ENCODE peak calls at places on chromosome X, in seven cellular contexts. One of them, this sample, is unnamed.

GRCh38 chrX:24242649-24243556 is 71.0 kb downstream of the SUPT20HL2 start:
- DNase-seq in fibroblast of gingiva: peak
- DNase-seq in ACHN: no peak
- DNase-seq in SIG-M5: no peak
- DNase-seq in neural progenitor cell: no peak
- DNase-seq in pons: peak
- DNase-seq in stimulated activated naive CD4-positive, alpha-beta T cell: no peak
- DNase-seq in this sample: no peak

GRCh38 chrX:130575831-130576404 is 174.1 kb downstream of the RBMX2 start:
- DNase-seq in fibroblast of gingiva: peak
- DNase-seq in ACHN: peak
- DNase-seq in SIG-M5: no peak
- DNase-seq in neural progenitor cell: peak
- DNase-seq in pons: peak
- DNase-seq in stimulated activated naive CD4-positive, alpha-beta T cell: no peak
- DNase-seq in this sample: no peak

GRCh38 chrX:37684426-37684825 is 1.2 kb upstream of the XK start:
- DNase-seq in fibroblast of gingiva: peak
- DNase-seq in ACHN: no peak
- DNase-seq in SIG-M5: no peak
- DNase-seq in neural progenitor cell: no peak
- DNase-seq in pons: no peak
- DNase-seq in stimulated activated naive CD4-positive, alpha-beta T cell: no peak
- DNase-seq in this sample: no peak

GRCh38 chrX:104254442-104255115 is at the start of gene ESX1:
- DNase-seq in fibroblast of gingiva: no peak
- DNase-seq in ACHN: no peak
- DNase-seq in SIG-M5: no peak
- DNase-seq in neural progenitor cell: peak
- DNase-seq in pons: no peak
- DNase-seq in stimulated activated naive CD4-positive, alpha-beta T cell: no peak
- DNase-seq in this sample: no peak

GRCh38 chrX:62931625-62932024 is 419.5 kb downstream of the SPIN4 start:
- DNase-seq in fibroblast of gingiva: no peak
- DNase-seq in ACHN: no peak
- DNase-seq in SIG-M5: no peak
- DNase-seq in neural progenitor cell: no peak
- DNase-seq in pons: no peak
- DNase-seq in stimulated activated naive CD4-positive, alpha-beta T cell: no peak
- DNase-seq in this sample: no peak

GRCh38 chrX:152245231-152245630 is 106.9 kb upstream of the MAGEA10 start:
- DNase-seq in fibroblast of gingiva: no peak
- DNase-seq in ACHN: no peak
- DNase-seq in SIG-M5: no peak
- DNase-seq in neural progenitor cell: no peak
- DNase-seq in pons: no peak
- DNase-seq in stimulated activated naive CD4-positive, alpha-beta T cell: no peak
- DNase-seq in this sample: no peak

GRCh38 chrX:47573334-47574095 is 8.7 kb upstream of the TIMP1 start:
- DNase-seq in fibroblast of gingiva: peak
- DNase-seq in ACHN: no peak
- DNase-seq in SIG-M5: no peak
- DNase-seq in neural progenitor cell: peak
- DNase-seq in pons: no peak
- DNase-seq in stimulated activated naive CD4-positive, alpha-beta T cell: no peak
- DNase-seq in this sample: peak

GRCh38 chrX:141176586-141177451 is at the start of gene LDOC1:
- DNase-seq in fibroblast of gingiva: peak
- DNase-seq in ACHN: peak
- DNase-seq in SIG-M5: no peak
- DNase-seq in neural progenitor cell: peak
- DNase-seq in pons: peak
- DNase-seq in stimulated activated naive CD4-positive, alpha-beta T cell: peak
- DNase-seq in this sample: peak

GRCh38 chrX:10109695-10110094 is 47.1 kb upstream of the CLCN4 start:
- DNase-seq in fibroblast of gingiva: no peak
- DNase-seq in ACHN: no peak
- DNase-seq in SIG-M5: no peak
- DNase-seq in neural progenitor cell: no peak
- DNase-seq in pons: peak
- DNase-seq in stimulated activated naive CD4-positive, alpha-beta T cell: no peak
- DNase-seq in this sample: no peak

GRCh38 chrX:130179170-130179569 is 7.4 kb downstream of the RAB33A start:
- DNase-seq in fibroblast of gingiva: no peak
- DNase-seq in ACHN: no peak
- DNase-seq in SIG-M5: no peak
- DNase-seq in neural progenitor cell: no peak
- DNase-seq in pons: no peak
- DNase-seq in stimulated activated naive CD4-positive, alpha-beta T cell: no peak
- DNase-seq in this sample: no peak

GRCh38 chrX:63686878-63687714 is 97.9 kb downstream of the ARHGEF9 start:
- DNase-seq in fibroblast of gingiva: peak
- DNase-seq in ACHN: peak
- DNase-seq in SIG-M5: no peak
- DNase-seq in neural progenitor cell: peak
- DNase-seq in pons: peak
- DNase-seq in stimulated activated naive CD4-positive, alpha-beta T cell: no peak
- DNase-seq in this sample: no peak

GRCh38 chrX:139078342-139078741 is 366.8 kb upstream of the FGF13 start:
- DNase-seq in fibroblast of gingiva: no peak
- DNase-seq in ACHN: no peak
- DNase-seq in SIG-M5: no peak
- DNase-seq in neural progenitor cell: no peak
- DNase-seq in pons: no peak
- DNase-seq in stimulated activated naive CD4-positive, alpha-beta T cell: no peak
- DNase-seq in this sample: no peak

GRCh38 chrX:52031371-52031770 is 37.6 kb downstream of the MAGED4B start:
- DNase-seq in fibroblast of gingiva: no peak
- DNase-seq in ACHN: no peak
- DNase-seq in SIG-M5: no peak
- DNase-seq in neural progenitor cell: no peak
- DNase-seq in pons: no peak
- DNase-seq in stimulated activated naive CD4-positive, alpha-beta T cell: no peak
- DNase-seq in this sample: no peak

GRCh38 chrX:24493740-24494543 is 28.9 kb downstream of the PDK3 start:
- DNase-seq in fibroblast of gingiva: no peak
- DNase-seq in ACHN: no peak
- DNase-seq in SIG-M5: no peak
- DNase-seq in neural progenitor cell: no peak
- DNase-seq in pons: no peak
- DNase-seq in stimulated activated naive CD4-positive, alpha-beta T cell: no peak
- DNase-seq in this sample: no peak

GRCh38 chrX:138756234-138756633 is 44.7 kb upstream of the FGF13 start:
- DNase-seq in fibroblast of gingiva: peak
- DNase-seq in ACHN: peak
- DNase-seq in SIG-M5: no peak
- DNase-seq in neural progenitor cell: peak
- DNase-seq in pons: no peak
- DNase-seq in stimulated activated naive CD4-positive, alpha-beta T cell: no peak
- DNase-seq in this sample: no peak

GRCh38 chrX:9180623-9181022 is 146.7 kb upstream of the FAM9B start:
- DNase-seq in fibroblast of gingiva: no peak
- DNase-seq in ACHN: no peak
- DNase-seq in SIG-M5: no peak
- DNase-seq in neural progenitor cell: peak
- DNase-seq in pons: no peak
- DNase-seq in stimulated activated naive CD4-positive, alpha-beta T cell: no peak
- DNase-seq in this sample: no peak

GRCh38 chrX:137051978-137052640 is 18.3 kb upstream of the GPR101 start:
- DNase-seq in fibroblast of gingiva: peak
- DNase-seq in ACHN: peak
- DNase-seq in SIG-M5: no peak
- DNase-seq in neural progenitor cell: peak
- DNase-seq in pons: peak
- DNase-seq in stimulated activated naive CD4-positive, alpha-beta T cell: peak
- DNase-seq in this sample: no peak

GRCh38 chrX:44474410-44474809 is 68.2 kb downstream of the FUNDC1 start:
- DNase-seq in fibroblast of gingiva: peak
- DNase-seq in ACHN: no peak
- DNase-seq in SIG-M5: no peak
- DNase-seq in neural progenitor cell: no peak
- DNase-seq in pons: no peak
- DNase-seq in stimulated activated naive CD4-positive, alpha-beta T cell: no peak
- DNase-seq in this sample: no peak

GRCh38 chrX:7108995-7109634 is 38.4 kb upstream of the STS start:
- DNase-seq in fibroblast of gingiva: no peak
- DNase-seq in ACHN: no peak
- DNase-seq in SIG-M5: no peak
- DNase-seq in neural progenitor cell: peak
- DNase-seq in pons: no peak
- DNase-seq in stimulated activated naive CD4-positive, alpha-beta T cell: no peak
- DNase-seq in this sample: no peak

GRCh38 chrX:132692066-132692465 is 203.2 kb upstream of the MBNL3 start:
- DNase-seq in fibroblast of gingiva: no peak
- DNase-seq in ACHN: no peak
- DNase-seq in SIG-M5: no peak
- DNase-seq in neural progenitor cell: no peak
- DNase-seq in pons: no peak
- DNase-seq in stimulated activated naive CD4-positive, alpha-beta T cell: no peak
- DNase-seq in this sample: no peak

GRCh38 chrX:53882331-53882730 is 161.9 kb downstream of the PHF8 start:
- DNase-seq in fibroblast of gingiva: no peak
- DNase-seq in ACHN: peak
- DNase-seq in SIG-M5: no peak
- DNase-seq in neural progenitor cell: no peak
- DNase-seq in pons: no peak
- DNase-seq in stimulated activated naive CD4-positive, alpha-beta T cell: no peak
- DNase-seq in this sample: no peak

GRCh38 chrX:40300286-40300890 is 202.6 kb upstream of the BCOR start:
- DNase-seq in fibroblast of gingiva: no peak
- DNase-seq in ACHN: no peak
- DNase-seq in SIG-M5: no peak
- DNase-seq in neural progenitor cell: peak
- DNase-seq in pons: no peak
- DNase-seq in stimulated activated naive CD4-positive, alpha-beta T cell: no peak
- DNase-seq in this sample: no peak

GRCh38 chrX:149962859-149963757 is 24.8 kb upstream of the EOLA2 start:
- DNase-seq in fibroblast of gingiva: peak
- DNase-seq in ACHN: peak
- DNase-seq in SIG-M5: no peak
- DNase-seq in neural progenitor cell: peak
- DNase-seq in pons: peak
- DNase-seq in stimulated activated naive CD4-positive, alpha-beta T cell: no peak
- DNase-seq in this sample: no peak

GRCh38 chrX:7270018-7270417 is 122.1 kb upstream of the PUDP start:
- DNase-seq in fibroblast of gingiva: peak
- DNase-seq in ACHN: no peak
- DNase-seq in SIG-M5: no peak
- DNase-seq in neural progenitor cell: no peak
- DNase-seq in pons: peak
- DNase-seq in stimulated activated naive CD4-positive, alpha-beta T cell: no peak
- DNase-seq in this sample: no peak

GRCh38 chrX:22520128-22520828 is 247.6 kb downstream of the CBLL2 start:
- DNase-seq in fibroblast of gingiva: no peak
- DNase-seq in ACHN: no peak
- DNase-seq in SIG-M5: no peak
- DNase-seq in neural progenitor cell: no peak
- DNase-seq in pons: no peak
- DNase-seq in stimulated activated naive CD4-positive, alpha-beta T cell: no peak
- DNase-seq in this sample: peak

GRCh38 chrX:54675762-54676161 is 122.3 kb downstream of the ITIH6 start:
- DNase-seq in fibroblast of gingiva: no peak
- DNase-seq in ACHN: no peak
- DNase-seq in SIG-M5: no peak
- DNase-seq in neural progenitor cell: no peak
- DNase-seq in pons: no peak
- DNase-seq in stimulated activated naive CD4-positive, alpha-beta T cell: no peak
- DNase-seq in this sample: no peak